ENCODE peak calls at places on chromosomes 6 and 20, in six cellular contexts. P is IMR-90, S is mesenchymal stem cell, N is neuronal stem cell, D is H1, X is mesendoderm. T is an unnamed sample.

GRCh38 chr6:12485226-12485764 is 195.1 kb downstream of the EDN1 start:
- DNase-seq in P (no peak), S (no peak), N (no peak), D (no peak), X (no peak), T (no peak)

GRCh38 chr6:149951626-149952025 is 9.8 kb downstream of the ULBP2 start:
- DNase-seq in P (no peak), S (no peak), N (no peak), D (no peak), X (no peak), T (no peak)

GRCh38 chr20:56430471-56430870 is 18.4 kb downstream of the CASS4 start:
- DNase-seq in P (no peak), S (no peak), N (no peak), D (no peak), X (no peak), T (no peak)

GRCh38 chr6:110387986-110388385 is 27.4 kb downstream of the DDO start:
- DNase-seq in P (no peak), S (no peak), N (no peak), D (no peak), X (no peak), T (no peak)

GRCh38 chr6:113860165-113860955 is 3.2 kb downstream of the MARCKS start:
- DNase-seq in P (peak), S (no peak), N (no peak), D (no peak), X (no peak), T (no peak)

GRCh38 chr20:6769953-6770831 is 2.7 kb downstream of the BMP2 start:
- DNase-seq in P (no peak), S (peak), N (peak), D (no peak), X (peak), T (peak)

GRCh38 chr6:104958178-104958520 is 1.2 kb downstream of the LIN28B start:
- DNase-seq in P (no peak), S (peak), N (no peak), D (no peak), X (no peak), T (no peak)

GRCh38 chr6:47135772-47136171 is 93.6 kb upstream of the ADGRF1 start:
- DNase-seq in P (peak), S (peak), N (no peak), D (no peak), X (peak), T (no peak)

DNA sequence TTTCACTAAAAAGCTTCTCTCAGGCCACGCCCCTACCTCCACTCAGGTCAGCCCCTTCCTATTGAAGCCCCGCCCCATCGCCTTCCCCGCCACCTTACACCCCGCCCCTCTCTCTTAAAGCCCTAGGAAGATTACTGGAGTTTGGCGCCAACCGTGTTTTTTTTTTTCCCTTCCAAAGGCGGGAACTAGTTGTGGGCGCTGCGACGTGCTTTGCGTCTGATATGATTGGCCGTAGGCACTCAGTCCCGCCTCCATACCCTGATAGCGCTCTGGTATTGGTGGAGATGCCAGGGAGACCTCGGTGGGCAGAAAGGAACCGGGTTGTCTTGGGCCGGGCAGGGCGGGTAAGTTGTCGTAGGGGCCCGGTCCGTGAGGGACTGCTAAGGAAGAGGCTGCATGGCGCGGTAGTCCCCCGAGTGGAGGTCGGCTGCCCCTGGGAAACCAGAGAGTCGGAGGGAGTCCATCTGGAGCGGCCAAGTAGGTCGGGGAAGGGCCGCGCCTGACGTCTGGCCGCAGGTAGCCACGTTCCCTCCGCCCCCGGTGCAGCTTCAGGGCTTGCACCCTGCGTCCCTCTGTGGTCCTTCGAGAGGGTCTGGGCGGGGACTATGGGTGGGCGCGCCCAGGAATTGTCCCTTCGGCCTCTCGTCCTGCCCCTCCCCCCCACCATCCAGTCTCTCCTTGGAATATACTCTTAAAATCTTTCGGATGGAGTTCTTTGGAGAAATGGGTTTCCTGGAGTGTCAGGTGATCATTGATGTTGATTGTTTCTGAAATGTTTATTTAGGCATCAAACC is at the start of gene CASP8AP2:
- DNase-seq in P (peak), S (peak), N (peak), D (peak), X (peak), T (peak)
- H4K8ac ChIP-seq in P (peak), S (peak), N (peak), D (peak), X (no peak), T (no peak)

DNA sequence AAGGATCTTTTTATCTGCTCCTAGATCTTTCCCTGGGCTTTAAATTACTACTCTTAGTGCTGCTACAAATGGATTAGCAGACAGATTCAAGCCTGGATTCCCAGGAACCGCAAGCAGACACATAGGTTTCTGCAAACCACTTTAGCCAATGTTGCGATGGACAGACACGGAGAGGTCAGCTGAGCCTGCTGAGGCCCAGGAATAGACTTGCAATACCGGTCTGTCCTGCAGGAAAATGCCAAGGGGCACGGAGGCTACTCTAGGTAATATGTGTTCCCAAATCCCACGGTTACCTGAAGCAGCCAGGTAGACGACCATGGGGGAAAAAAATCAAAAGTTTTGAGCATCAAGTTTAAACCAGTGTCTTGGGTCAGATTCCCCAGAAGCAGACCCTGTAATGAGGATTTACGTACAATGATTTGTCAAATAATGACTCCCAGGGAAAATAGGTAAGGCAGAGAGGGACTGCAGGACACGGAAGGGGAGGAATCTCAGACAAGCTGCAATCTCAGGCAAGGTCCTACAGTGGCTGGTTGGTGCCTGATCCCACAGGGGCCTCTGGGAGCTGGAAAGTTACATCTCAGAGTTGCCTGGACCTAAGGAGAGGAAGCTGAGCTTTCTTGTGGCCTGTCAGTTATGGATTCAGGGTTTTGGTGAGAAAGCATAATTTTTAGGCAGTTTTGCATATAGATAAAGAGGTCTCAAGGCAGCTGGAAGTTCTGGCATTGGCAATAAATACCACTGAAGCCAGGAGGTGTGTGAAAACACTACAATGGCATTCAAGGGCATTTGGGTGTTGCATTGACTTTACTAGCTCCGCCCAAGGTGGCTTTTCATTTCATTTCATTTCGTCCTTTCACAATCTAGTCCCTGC is 12.5 kb downstream of the OTOR start:
- DNase-seq in P (no peak), S (peak), N (no peak), D (no peak), X (peak), T (no peak)
- H4K8ac ChIP-seq in P (no peak), S (no peak), N (no peak), D (no peak), X (no peak), T (no peak)

GRCh38 chr6:160930547-160931377 is 60.8 kb upstream of the MAP3K4 start:
- DNase-seq in P (peak), S (peak), N (peak), D (no peak), X (peak), T (peak)
- H4K8ac ChIP-seq in P (no peak), S (peak), N (peak), D (no peak), X (peak), T (no peak)

DNA sequence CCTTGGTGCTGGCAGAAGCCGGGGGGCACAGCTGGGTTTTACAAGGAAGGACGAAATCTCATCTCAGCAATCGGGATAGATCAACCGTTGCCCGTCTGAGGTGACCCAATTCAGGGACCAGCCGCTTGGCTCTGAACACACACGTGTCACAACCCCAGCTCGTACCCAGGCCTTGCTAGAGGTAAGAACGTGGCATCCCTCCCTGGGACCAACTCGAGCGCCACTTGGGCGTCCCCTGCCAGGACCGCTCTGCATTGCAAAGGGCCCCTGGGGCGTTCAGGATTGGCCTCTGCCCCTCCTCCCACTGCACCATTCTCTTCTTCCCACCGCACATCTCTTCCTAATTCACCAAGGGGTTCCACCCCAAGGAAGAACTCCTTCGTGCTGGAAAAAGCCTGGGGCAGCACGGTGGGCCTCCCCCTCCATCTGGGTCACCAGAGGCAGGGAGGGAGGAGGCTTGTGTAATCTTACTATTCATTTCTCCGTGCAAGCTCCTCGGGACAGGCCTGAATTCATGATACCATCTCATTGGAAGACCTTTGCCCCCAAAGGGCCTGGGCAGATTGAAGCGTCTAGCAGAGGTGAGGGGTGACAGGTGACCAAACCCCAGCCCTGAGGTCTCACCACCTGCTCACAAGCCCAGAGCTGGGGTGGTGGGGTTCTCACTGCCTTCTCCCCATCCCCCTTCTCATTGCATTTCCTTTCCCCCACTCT is 136.8 kb downstream of the LY86 start:
- DNase-seq in P (no peak), S (no peak), N (no peak), D (peak), X (peak), T (peak)
- H4K8ac ChIP-seq in P (peak), S (peak), N (no peak), D (peak), X (no peak), T (no peak)

DNA sequence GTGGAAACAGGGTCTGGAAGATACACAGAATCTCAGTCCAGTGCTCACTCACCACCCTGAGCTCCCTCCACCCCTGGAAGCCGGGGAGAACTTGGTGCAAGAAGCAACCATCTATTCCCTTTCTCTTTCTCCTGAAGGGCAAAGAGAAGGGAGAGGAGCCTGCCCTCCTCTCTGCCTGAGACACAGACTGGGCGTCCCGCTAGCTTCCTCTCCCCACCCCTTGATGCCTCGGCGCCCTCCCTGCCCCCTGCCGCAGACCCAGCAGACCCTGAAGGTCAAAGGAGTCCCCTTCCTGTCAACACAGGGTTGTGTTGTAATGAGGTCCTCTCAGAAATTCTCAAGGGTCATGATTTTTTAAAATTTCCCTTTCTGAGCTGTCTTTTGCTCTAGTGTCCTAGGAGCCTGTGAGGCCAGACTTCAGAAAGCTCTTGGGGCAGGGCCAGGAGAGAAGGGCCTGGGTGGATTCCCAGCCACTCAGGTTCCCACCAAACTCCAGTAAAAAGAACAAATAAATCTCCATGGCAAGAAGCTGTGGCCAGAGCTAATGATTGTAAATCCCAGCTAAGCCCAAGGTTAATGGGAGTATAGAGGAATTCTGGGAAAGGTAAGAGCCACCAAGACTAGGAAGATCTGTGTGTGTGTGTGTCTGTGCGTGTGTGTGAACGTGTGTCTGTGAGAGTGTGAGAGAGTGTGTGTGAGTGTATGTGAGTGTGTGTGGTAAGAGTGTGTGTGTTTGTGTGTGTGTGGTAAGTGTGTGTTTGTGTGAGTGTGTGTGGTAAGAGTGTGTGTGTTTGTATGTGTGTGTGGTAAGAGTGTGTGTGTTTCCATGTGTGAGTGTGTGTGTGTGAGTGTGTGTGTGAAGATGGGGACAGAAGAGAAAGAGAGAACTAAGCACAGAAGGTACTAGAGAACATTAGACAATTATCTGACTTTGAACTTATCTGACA is 1.0 kb upstream of the JPH2 start:
- DNase-seq in P (peak), S (peak), N (no peak), D (no peak), X (no peak), T (no peak)
- H4K8ac ChIP-seq in P (peak), S (peak), N (no peak), D (no peak), X (no peak), T (no peak)

T was measured in H9.